ENCODE peak calls at places on chromosome X, in eight cellular contexts. F, K, A, X, I, V, N and Y are unnamed samples.
A peak's percentile ranks its signal among the peaks of the same experiment; 100 is the strongest.

GRCh38 chrX:17689971-17690409 is 47.3 kb upstream of the SCML1 start:
- ATAC-seq in F (peak; percentile 77), K (peak; percentile 81), A (peak; percentile 74), X (peak; percentile 81), I (peak; percentile 71), V (peak; percentile 79), N (peak; percentile 94), Y (peak; percentile 71)

GRCh38 chrX:10579018-10579752 is 41.2 kb downstream of the MID1 start:
- ATAC-seq in F (no peak), K (no peak), A (peak; percentile 74), X (no peak), I (no peak), V (no peak), N (no peak), Y (no peak)

GRCh38 chrX:50814701-50815476 is 895 bp upstream of the SHROOM4 start:
- ATAC-seq in F (no peak), K (no peak), A (no peak), X (no peak), I (no peak), V (no peak), N (no peak), Y (no peak)

GRCh38 chrX:10110316-10110932 is 46.4 kb upstream of the CLCN4 start:
- ATAC-seq in F (no peak), K (no peak), A (no peak), X (no peak), I (no peak), V (no peak), N (peak; percentile 7), Y (no peak)

GRCh38 chrX:68983004-68983857 is 154.4 kb downstream of the EFNB1 start:
- ATAC-seq in F (peak; percentile 68), K (no peak), A (no peak), X (no peak), I (no peak), V (no peak), N (no peak), Y (no peak)

GRCh38 chrX:138711399-138712347 is at the start of gene FGF13:
- ATAC-seq in F (peak; percentile 66), K (peak; percentile 40), A (no peak), X (peak; percentile 95), I (peak; percentile 44), V (no peak), N (no peak), Y (peak; percentile 69)

GRCh38 chrX:118862990-118863389 is 39.4 kb downstream of the ZCCHC12 start:
- ATAC-seq in F (no peak), K (no peak), A (no peak), X (no peak), I (no peak), V (no peak), N (no peak), Y (no peak)

GRCh38 chrX:78375894-78376293 is 48.5 kb upstream of the CYSLTR1 start:
- ATAC-seq in F (no peak), K (no peak), A (no peak), X (no peak), I (no peak), V (no peak), N (no peak), Y (no peak)

GRCh38 chrX:114584434-114584943 is 603 bp downstream of the HTR2C start:
- ATAC-seq in F (no peak), K (no peak), A (no peak), X (no peak), I (no peak), V (no peak), N (no peak), Y (no peak)

GRCh38 chrX:14832151-14832550 is 40.7 kb downstream of the FANCB start:
- ATAC-seq in F (no peak), K (no peak), A (no peak), X (no peak), I (no peak), V (no peak), N (no peak), Y (no peak)

GRCh38 chrX:14829643-14830042 is 43.2 kb downstream of the FANCB start:
- ATAC-seq in F (no peak), K (no peak), A (no peak), X (no peak), I (no peak), V (no peak), N (no peak), Y (no peak)

GRCh38 chrX:14837155-14837554 is 35.7 kb downstream of the FANCB start:
- ATAC-seq in F (no peak), K (no peak), A (no peak), X (no peak), I (no peak), V (no peak), N (peak; percentile 33), Y (no peak)

GRCh38 chrX:14832591-14832990 is 40.3 kb downstream of the FANCB start:
- ATAC-seq in F (no peak), K (no peak), A (no peak), X (no peak), I (no peak), V (no peak), N (no peak), Y (no peak)
- H3K27ac ChIP-seq in F (no peak overlapping the region), K (no peak overlapping the region), A (no peak overlapping the region), X (no peak overlapping the region), I (no peak overlapping the region), V (no peak overlapping the region), N (no peak overlapping the region), Y (no peak overlapping the region)

GRCh38 chrX:47651043-47651905 is 911 bp upstream of the ELK1 start:
- ATAC-seq in F (no peak), K (peak; percentile 3), A (peak; percentile 18), X (no peak), I (peak; percentile 40), V (peak; percentile 24), N (no peak), Y (no peak)

GRCh38 chrX:47649302-47649701 is 1.1 kb downstream of the ELK1 start:
- ATAC-seq in F (no peak), K (no peak), A (no peak), X (no peak), I (no peak), V (no peak), N (no peak), Y (no peak)

GRCh38 chrX:47649781-47650163 is 591 bp downstream of the ELK1 start:
- ATAC-seq in F (no peak), K (no peak), A (no peak), X (no peak), I (no peak), V (no peak), N (no peak), Y (no peak)

GRCh38 chrX:47648376-47648775 is 2.0 kb downstream of the ELK1 start:
- ATAC-seq in F (no peak), K (no peak), A (no peak), X (no peak), I (no peak), V (no peak), N (no peak), Y (no peak)

GRCh38 chrX:47650164-47651042 is at the start of gene ELK1:
- ATAC-seq in F (peak; percentile 97), K (peak; percentile 97), A (peak; percentile 94), X (peak; percentile 95), I (peak; percentile 92), V (peak; percentile 97), N (peak; percentile 94), Y (peak; percentile 97)
- TF ChIP-seq POLR2A in F (no peak), K (peak; percentile 67), A (no peak), X (no peak), I (peak; percentile 72), V (peak; percentile 67), N (peak; percentile 87), Y (peak; percentile 52)

GRCh38 chrX:40006025-40007017 is 91.4 kb downstream of the BCOR start:
- ATAC-seq in F (peak; percentile 77), K (peak; percentile 86), A (no peak), X (no peak), I (peak; percentile 56), V (no peak), N (peak; percentile 56), Y (peak; percentile 50)
- H3K27ac ChIP-seq in F (peak overlapping the region; percentile 21), K (no peak overlapping the region), A (no peak overlapping the region), X (no peak overlapping the region), I (peak overlapping the region; percentile 25), V (no peak overlapping the region), N (no peak overlapping the region), Y (no peak overlapping the region)

DNA sequence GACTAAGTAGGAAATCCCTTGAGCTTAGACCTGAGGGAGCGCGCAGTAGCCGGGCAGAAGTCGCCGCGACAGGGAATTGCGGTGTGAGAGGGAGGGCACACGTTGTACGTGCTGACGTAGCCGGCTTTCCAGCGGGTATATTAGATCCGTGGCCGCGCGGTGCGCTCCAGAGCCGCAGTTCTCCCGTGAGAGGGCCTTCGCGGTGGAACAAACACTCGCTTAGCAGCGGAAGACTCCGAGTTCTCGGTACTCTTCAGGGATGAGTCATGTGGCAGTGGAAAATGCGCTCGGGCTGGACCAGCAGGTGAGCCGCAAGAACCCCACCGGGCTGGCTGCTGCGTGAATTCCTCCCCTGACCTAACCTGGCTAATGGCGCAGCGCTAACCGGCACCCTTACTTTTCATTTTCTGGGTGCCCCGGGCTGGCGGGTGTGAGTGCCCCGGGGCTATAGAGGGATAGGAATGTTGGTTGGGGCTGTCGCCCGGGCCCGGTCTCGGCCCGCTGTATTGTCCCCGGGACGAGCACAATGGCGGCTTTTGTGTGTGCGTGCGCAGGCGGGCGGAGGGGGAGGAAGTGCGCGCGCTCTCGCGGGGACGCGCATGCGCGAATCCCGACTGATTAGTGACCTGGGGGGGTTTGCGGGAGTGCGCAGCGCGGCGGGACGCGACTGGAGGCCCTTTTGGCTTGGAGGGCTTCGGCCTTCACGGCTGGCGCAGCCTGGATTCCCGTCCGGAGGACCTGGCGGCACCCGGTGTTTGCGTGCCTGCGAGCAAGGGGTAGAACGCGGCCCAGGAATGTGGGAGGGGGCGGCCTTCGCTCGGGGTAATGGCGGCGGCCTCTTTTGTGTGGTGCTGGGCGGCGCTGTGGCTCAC is at the start of gene DDX3X:
- ATAC-seq in F (peak; percentile 87), K (peak; percentile 89), A (peak; percentile 60), X (peak; percentile 66), I (peak; percentile 79), V (peak; percentile 76), N (peak; percentile 72), Y (peak; percentile 86)
- TF ChIP-seq POLR2A in F (peak; percentile 47), K (peak; percentile 98), A (peak; percentile 99), X (peak; percentile 100), I (peak; percentile 99), V (peak; percentile 99), N (peak; percentile 98), Y (peak; percentile 99)

GRCh38 chrX:148929686-148930085 is 429.3 kb downstream of the AFF2 start:
- ATAC-seq in F (no peak), K (no peak), A (no peak), X (no peak), I (no peak), V (no peak), N (no peak), Y (no peak)
- H3K27ac ChIP-seq in F (no peak overlapping the region), K (no peak overlapping the region), A (no peak overlapping the region), X (no peak overlapping the region), I (no peak overlapping the region), V (no peak overlapping the region), N (no peak overlapping the region), Y (no peak overlapping the region)

DNA sequence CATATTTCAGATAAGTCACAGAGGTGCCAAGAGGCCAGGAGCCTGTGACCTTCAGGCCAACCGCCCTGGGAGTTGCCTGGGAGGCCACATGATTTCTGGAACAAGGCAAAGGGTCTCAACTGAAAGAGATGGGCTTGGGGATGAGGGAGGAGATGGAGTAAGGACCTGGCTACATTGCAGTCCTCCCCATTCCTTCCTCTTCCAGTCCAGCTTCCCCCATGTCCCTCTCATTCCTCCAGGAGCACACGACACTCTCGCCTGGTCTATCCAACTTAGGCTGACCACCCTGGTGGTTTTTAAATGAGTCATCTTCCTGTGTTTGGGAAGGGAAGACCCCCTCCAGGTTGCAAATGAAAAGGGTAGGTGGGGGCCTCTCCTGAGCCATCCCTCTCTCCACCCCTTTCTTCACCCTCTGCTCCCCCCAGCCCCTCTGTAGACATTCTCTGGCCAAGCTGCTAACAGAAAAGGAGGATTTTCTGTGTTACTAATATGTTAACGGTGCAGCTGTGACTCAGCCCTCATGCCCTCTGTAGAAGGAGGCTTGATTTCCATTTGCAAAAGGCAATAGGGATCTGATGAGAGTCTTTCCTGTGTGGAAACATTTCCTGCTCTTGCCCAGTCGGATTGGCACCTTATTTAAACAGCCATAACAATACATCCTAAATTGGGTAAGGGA is 79.2 kb downstream of the RTL5 start:
- ATAC-seq in F (no peak), K (no peak), A (no peak), X (no peak), I (no peak), V (no peak), N (no peak), Y (peak; percentile 62)
- TF ChIP-seq POLR2A in F (no peak), K (no peak), A (no peak), X (no peak), I (no peak), V (no peak), N (no peak), Y (no peak)